ENCODE peak calls at places on chromosomes 3 and 15, in four cellular contexts. L, E, D and X are unnamed samples.

GRCh38 chr15:88258021-88258641 is 1.6 kb upstream of the NTRK3 start:
- DNase-seq in L (no peak), E (no peak), D (peak; percentile 75), X (peak; percentile 41)

GRCh38 chr3:44478055-44478468 is 592 bp upstream of the ZNF445 start:
- DNase-seq in L (no peak), E (no peak), D (peak; percentile 2), X (no peak)

GRCh38 chr15:52493968-52494367 is 34.7 kb downstream of the MYO5A start:
- DNase-seq in L (no peak), E (no peak), D (no peak), X (no peak)

GRCh38 chr3:170355738-170356595 is 1.5 kb upstream of the SKIL start:
- DNase-seq in L (peak; percentile 51), E (peak; percentile 43), D (no peak), X (peak; percentile 39)

GRCh38 chr15:92069308-92070244 is 216.1 kb downstream of the SLCO3A1 start:
- DNase-seq in L (peak; percentile 58), E (no peak), D (peak; percentile 89), X (no peak)

GRCh38 chr15:73867426-73867825 is 5.9 kb upstream of the TBC1D21 start:
- DNase-seq in L (no peak), E (no peak), D (no peak), X (no peak)

GRCh38 chr3:141643391-141643790 is 94.7 kb upstream of the RNF7 start:
- DNase-seq in L (no peak), E (no peak), D (no peak), X (no peak)

GRCh38 chr3:156674911-156675743 is 737 bp downstream of the TIPARP start:
- DNase-seq in L (peak; percentile 57), E (peak; percentile 46), D (peak; percentile 16), X (peak; percentile 75)

GRCh38 chr3:179292440-179292839 is 30.4 kb upstream of the ZNF639 start:
- DNase-seq in L (no peak), E (no peak), D (no peak), X (no peak)

GRCh38 chr3:44902628-44903027 is 28.2 kb downstream of the TGM4 start:
- DNase-seq in L (no peak), E (no peak), D (no peak), X (no peak)

GRCh38 chr3:185693985-185694675 is 108.0 kb downstream of the SENP2 start:
- DNase-seq in L (no peak), E (no peak), D (no peak), X (no peak)

GRCh38 chr3:37040231-37040630 is 46.9 kb downstream of the MLH1 start:
- DNase-seq in L (no peak), E (no peak), D (no peak), X (no peak)

GRCh38 chr15:43168192-43169107 is 16.8 kb upstream of the CCNDBP1 start:
- DNase-seq in L (no peak), E (no peak), D (no peak), X (no peak)

GRCh38 chr3:57974796-57975388 is 33.3 kb upstream of the FLNB start:
- DNase-seq in L (peak; percentile 48), E (no peak), D (peak; percentile 85), X (no peak)

GRCh38 chr3:118772036-118773030 is 262.3 kb downstream of the IGSF11 start:
- DNase-seq in L (no peak), E (peak; percentile 25), D (no peak), X (no peak)

GRCh38 chr3:190116551-190117067 is 4.1 kb downstream of the P3H2 start:
- DNase-seq in L (peak; percentile 53), E (no peak), D (no peak), X (no peak)

GRCh38 chr3:3237979-3238378 is 58.5 kb upstream of the CRBN start:
- DNase-seq in L (no peak), E (no peak), D (no peak), X (no peak)

GRCh38 chr3:5188419-5189405 is 1.2 kb downstream of the EDEM1 start:
- DNase-seq in L (no peak), E (peak; percentile 34), D (peak; percentile 54), X (peak; percentile 9)

GRCh38 chr3:168088106-168088722 is 7.5 kb downstream of the GOLIM4 start:
- DNase-seq in L (peak; percentile 18), E (no peak), D (peak; percentile 3), X (peak; percentile 9)

GRCh38 chr3:52458770-52459540 is 3.6 kb downstream of the NISCH start:
- DNase-seq in L (no peak), E (no peak), D (no peak), X (no peak)

GRCh38 chr3:106214641-106215040 is 345.8 kb upstream of the CBLB start:
- DNase-seq in L (no peak), E (no peak), D (no peak), X (no peak)

GRCh38 chr3:159323848-159324247 is 522.0 kb downstream of the MFSD1 start:
- DNase-seq in L (no peak), E (no peak), D (no peak), X (no peak)

GRCh38 chr3:187401861-187402260 is 33.7 kb downstream of the RTP4 start:
- DNase-seq in L (no peak), E (no peak), D (no peak), X (no peak)

GRCh38 chr15:99720533-99720932 is 12.7 kb downstream of the LYSMD4 start:
- DNase-seq in L (no peak), E (no peak), D (no peak), X (no peak)

GRCh38 chr15:25767356-25768151 is 95.6 kb downstream of the ATP10A start:
- DNase-seq in L (no peak), E (no peak), D (no peak), X (no peak)

GRCh38 chr3:127037971-127038446 is 55.1 kb downstream of the PLXNA1 start:
- DNase-seq in L (peak; percentile 12), E (no peak), D (no peak), X (no peak)

GRCh38 chr3:14647976-14648955 is 3.3 kb upstream of the CCDC174 start:
- DNase-seq in L (no peak), E (no peak), D (no peak), X (no peak)

GRCh38 chr3:14649466-14649865 is 2.1 kb upstream of the CCDC174 start:
- DNase-seq in L (no peak), E (no peak), D (no peak), X (no peak)

GRCh38 chr3:14646150-14646573 is 5.4 kb upstream of the CCDC174 start:
- DNase-seq in L (no peak), E (no peak), D (no peak), X (no peak)

GRCh38 chr3:14645453-14645852 is 6.1 kb upstream of the CCDC174 start:
- DNase-seq in L (no peak), E (no peak), D (no peak), X (no peak)

DNA sequence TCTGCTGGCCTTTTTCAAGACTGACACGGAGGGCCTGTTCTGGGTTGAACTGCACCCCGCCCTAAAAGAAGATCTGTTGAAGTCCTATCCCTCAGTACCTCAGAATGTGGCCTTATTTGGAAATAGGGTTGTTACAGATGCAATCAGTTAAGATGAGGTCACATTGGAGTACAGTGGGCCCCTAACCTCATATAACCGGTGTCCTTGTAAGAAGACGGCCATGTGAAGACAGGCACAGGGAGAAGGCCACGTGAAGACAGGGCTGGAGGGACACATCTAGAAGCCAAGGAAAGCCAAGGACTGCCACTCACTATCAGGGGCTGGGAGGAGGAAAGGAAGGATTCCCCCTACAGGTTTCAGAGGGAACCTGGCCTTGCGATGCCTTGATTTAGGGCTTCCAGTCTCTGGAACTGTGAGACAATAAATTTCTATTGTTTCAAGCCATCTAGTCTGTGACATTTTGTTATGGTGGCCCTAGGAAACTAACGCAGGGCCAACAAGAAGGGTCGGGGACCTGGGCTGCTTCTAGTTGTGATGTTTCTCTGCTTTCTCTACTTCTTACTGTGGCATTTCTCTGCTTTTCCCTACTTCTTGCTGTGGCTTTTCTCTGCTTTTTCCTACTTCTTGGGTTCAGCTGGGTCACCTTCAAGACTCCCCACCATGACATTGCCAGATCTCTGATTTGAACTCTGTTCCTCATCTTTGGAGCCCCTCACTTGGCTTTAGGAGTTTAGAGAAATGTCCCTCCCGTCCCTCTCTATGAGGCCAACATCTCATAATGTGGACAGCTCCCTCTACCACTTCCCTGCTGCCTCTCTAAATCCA is 4.8 kb upstream of the CCDC174 start:
- DNase-seq in L (no peak), E (no peak), D (no peak), X (no peak)
- TF ChIP-seq CTCF in L (no peak), E (no peak), D (no peak), X (no peak)

GRCh38 chr15:67143646-67144045 is 78.2 kb downstream of the SMAD3 start:
- DNase-seq in L (no peak), E (no peak), D (no peak), X (no peak)

GRCh38 chr15:67144609-67145306 is 79.4 kb downstream of the SMAD3 start:
- DNase-seq in L (no peak), E (no peak), D (no peak), X (no peak)

GRCh38 chr15:67140078-67140833 is 74.9 kb downstream of the SMAD3 start:
- DNase-seq in L (no peak), E (peak; percentile 49), D (no peak), X (no peak)

GRCh38 chr15:67145307-67145610 is 79.9 kb downstream of the SMAD3 start:
- DNase-seq in L (no peak), E (no peak), D (no peak), X (no peak)

DNA sequence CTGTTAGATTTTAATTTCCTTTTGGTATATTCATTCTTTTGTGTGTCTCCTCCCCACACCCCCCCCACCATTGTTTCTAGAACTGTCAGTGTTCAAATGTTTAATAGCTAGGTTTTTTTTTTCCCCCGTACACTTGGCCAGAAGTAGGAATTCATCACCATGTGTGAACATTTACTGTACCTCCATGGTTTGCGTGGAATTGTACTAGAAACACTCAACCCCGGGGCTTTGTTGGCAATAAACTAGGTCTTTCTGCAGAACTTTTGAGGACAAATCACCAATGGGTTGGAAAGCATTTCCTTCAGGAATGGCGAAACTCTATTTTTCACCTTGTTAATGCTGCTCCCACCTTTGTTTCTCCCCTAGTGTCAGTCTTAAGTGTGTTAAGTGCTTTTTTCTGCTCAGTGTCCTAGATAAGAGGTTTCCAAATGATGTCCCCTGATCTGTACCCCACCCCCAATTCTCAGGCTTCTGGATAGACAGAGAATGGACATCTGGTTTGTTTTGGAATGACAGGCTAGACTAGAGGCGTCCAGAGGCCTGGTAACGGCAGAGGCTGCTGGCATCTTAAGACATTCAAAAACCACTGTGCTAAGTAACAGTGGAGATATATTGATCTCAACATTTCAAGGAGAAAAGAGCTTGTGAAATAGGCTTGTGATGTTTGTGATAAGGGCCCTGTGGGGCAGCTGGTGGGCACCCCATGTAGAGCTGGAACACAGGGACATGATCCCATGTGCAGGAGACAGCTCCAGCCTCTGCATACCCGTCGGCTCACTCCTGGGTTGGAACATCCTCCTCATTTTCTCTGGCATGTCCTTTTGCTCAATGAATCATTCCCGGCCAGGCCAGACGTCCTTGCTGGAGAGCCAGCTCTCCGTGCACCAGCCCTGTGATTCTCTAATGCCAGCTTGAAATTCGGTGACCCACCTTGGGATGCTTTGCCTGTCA is 77.0 kb downstream of the SMAD3 start:
- DNase-seq in L (peak; percentile 88), E (no peak), D (no peak), X (no peak)
- TF ChIP-seq CTCF in L (no peak), E (no peak), D (no peak), X (no peak)

GRCh38 chr3:1251282-1252060 is 158.6 kb downstream of the CNTN6 start:
- DNase-seq in L (peak; percentile 31), E (no peak), D (no peak), X (no peak)
- TF ChIP-seq CTCF in L (peak; percentile 36), E (no peak), D (no peak), X (no peak)

DNA sequence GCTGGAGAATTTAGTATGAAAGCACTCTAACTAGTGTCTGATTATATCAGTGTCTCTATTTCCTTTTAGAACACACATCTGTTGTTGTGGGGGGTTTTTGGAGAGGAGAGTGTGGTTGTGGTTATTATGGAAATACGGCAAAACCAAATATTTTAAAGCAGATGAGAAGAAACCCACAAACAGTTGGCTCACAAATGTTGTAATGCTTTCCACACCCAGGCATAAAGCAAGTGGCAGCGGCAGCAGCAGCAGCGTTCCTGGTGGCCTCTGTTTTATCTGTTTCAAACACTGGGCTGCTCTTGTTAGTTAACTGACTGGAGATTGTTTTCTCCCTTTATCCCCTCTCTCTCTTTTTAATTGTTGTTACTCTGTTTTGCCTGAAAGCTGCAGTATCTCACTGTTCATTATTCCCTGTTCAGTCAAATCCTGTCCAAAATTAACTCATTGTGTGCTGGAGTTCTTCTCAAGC is 1045.5 kb upstream of the NR2F2 start:
- DNase-seq in L (no peak), E (no peak), D (no peak), X (no peak)
- TF ChIP-seq CTCF in L (no peak), E (no peak), D (no peak), X (peak; percentile 16)